ENCODE peak calls at places on chromosomes 1 and 21, in nine cellular contexts. L, Z, H, T, J, Q, U, W and O are unnamed samples.

GRCh38 chr21:26374817-26375216 is 198.3 kb downstream of the CYYR1 start:
- DNase-seq in L (no peak), Z (no peak), H (no peak), T (no peak), J (no peak), Q (no peak), U (no peak), W (no peak), O (no peak)

GRCh38 chr1:174789399-174789798 is 210.3 kb upstream of the CACYBP start:
- DNase-seq in L (no peak), Z (no peak), H (no peak), T (no peak), J (no peak), Q (no peak), U (no peak), W (peak; percentile 39), O (no peak)

GRCh38 chr1:79322511-79323027 is 316.0 kb upstream of the ADGRL4 start:
- DNase-seq in L (no peak), Z (no peak), H (no peak), T (no peak), J (no peak), Q (no peak), U (no peak), W (peak; percentile 27), O (no peak)

GRCh38 chr1:211601982-211602644 is 23.2 kb upstream of the SLC30A1 start:
- DNase-seq in L (no peak), Z (no peak), H (no peak), T (no peak), J (no peak), Q (no peak), U (no peak), W (no peak), O (no peak)

GRCh38 chr1:233045591-233045990 is 95.2 kb downstream of the NTPCR start:
- DNase-seq in L (no peak), Z (no peak), H (no peak), T (no peak), J (no peak), Q (no peak), U (no peak), W (peak; percentile 55), O (no peak)

GRCh38 chr21:44666401-44667320 is at the start of gene KRTAP12-2:
- DNase-seq in L (no peak), Z (no peak), H (no peak), T (no peak), J (no peak), Q (no peak), U (no peak), W (no peak), O (no peak)

GRCh38 chr1:119286587-119287181 is 81.9 kb upstream of the HAO2 start:
- DNase-seq in L (peak; percentile 84), Z (no peak), H (peak; percentile 37), T (no peak), J (peak; percentile 50), Q (peak; percentile 31), U (peak; percentile 73), W (peak; percentile 38), O (peak; percentile 9)

GRCh38 chr1:92310185-92310597 is 11.3 kb downstream of the RPAP2 start:
- DNase-seq in L (peak; percentile 7), Z (no peak), H (no peak), T (no peak), J (peak; percentile 43), Q (no peak), U (peak; percentile 14), W (peak; percentile 52), O (no peak)